ENCODE peak calls at places on chromosomes 4 and X, in nine cellular contexts. One of them, this sample, is unnamed.

GRCh38 chr4:189143255-189143654 is 797.4 kb upstream of the FRG1 start:
- DNase-seq in GM23338: no peak
- DNase-seq in IMR-90: peak; percentile 66
- DNase-seq in AG04449: no peak
- DNase-seq in fibroblast of lung: peak; percentile 1
- DNase-seq in progenitor cell of endocrine pancreas: no peak
- DNase-seq in upper lobe of right lung: no peak
- DNase-seq in CD8-positive, alpha-beta T cell: no peak
- DNase-seq in GM20000: no peak
- DNase-seq in this sample: no peak

GRCh38 chrX:53312946-53313745 is 31.8 kb upstream of the IQSEC2 start:
- DNase-seq in GM23338: peak; percentile 70
- DNase-seq in IMR-90: peak; percentile 81
- DNase-seq in AG04449: peak; percentile 4
- DNase-seq in fibroblast of lung: peak; percentile 62
- DNase-seq in progenitor cell of endocrine pancreas: peak; percentile 49
- DNase-seq in upper lobe of right lung: no peak
- DNase-seq in CD8-positive, alpha-beta T cell: peak; percentile 37
- DNase-seq in GM20000: peak; percentile 54
- DNase-seq in this sample: peak; percentile 74

GRCh38 chr4:121155893-121156292 is 8.2 kb downstream of the TNIP3 start:
- DNase-seq in GM23338: no peak
- DNase-seq in IMR-90: peak; percentile 94
- DNase-seq in AG04449: peak; percentile 68
- DNase-seq in fibroblast of lung: peak; percentile 92
- DNase-seq in progenitor cell of endocrine pancreas: no peak
- DNase-seq in upper lobe of right lung: no peak
- DNase-seq in CD8-positive, alpha-beta T cell: no peak
- DNase-seq in GM20000: no peak
- DNase-seq in this sample: no peak

GRCh38 chrX:13515181-13515930 is 54.0 kb upstream of the EGFL6 start:
- DNase-seq in GM23338: no peak
- DNase-seq in IMR-90: no peak
- DNase-seq in AG04449: no peak
- DNase-seq in fibroblast of lung: no peak
- DNase-seq in progenitor cell of endocrine pancreas: no peak
- DNase-seq in upper lobe of right lung: no peak
- DNase-seq in CD8-positive, alpha-beta T cell: no peak
- DNase-seq in GM20000: no peak
- DNase-seq in this sample: no peak

GRCh38 chrX:55522577-55523254 is 33.1 kb upstream of the USP51 start:
- DNase-seq in GM23338: peak; percentile 3
- DNase-seq in IMR-90: no peak
- DNase-seq in AG04449: no peak
- DNase-seq in fibroblast of lung: no peak
- DNase-seq in progenitor cell of endocrine pancreas: no peak
- DNase-seq in upper lobe of right lung: no peak
- DNase-seq in CD8-positive, alpha-beta T cell: no peak
- DNase-seq in GM20000: no peak
- DNase-seq in this sample: no peak

GRCh38 chrX:154477891-154478477 is 1.1 kb downstream of the LAGE3 start:
- DNase-seq in GM23338: no peak
- DNase-seq in IMR-90: no peak
- DNase-seq in AG04449: no peak
- DNase-seq in fibroblast of lung: no peak
- DNase-seq in progenitor cell of endocrine pancreas: no peak
- DNase-seq in upper lobe of right lung: peak; percentile 57
- DNase-seq in CD8-positive, alpha-beta T cell: no peak
- DNase-seq in GM20000: no peak
- DNase-seq in this sample: no peak

GRCh38 chr4:54085284-54085683 is 14.7 kb upstream of the GSX2 start:
- DNase-seq in GM23338: no peak
- DNase-seq in IMR-90: peak; percentile 92
- DNase-seq in AG04449: peak; percentile 52
- DNase-seq in fibroblast of lung: peak; percentile 82
- DNase-seq in progenitor cell of endocrine pancreas: no peak
- DNase-seq in upper lobe of right lung: no peak
- DNase-seq in CD8-positive, alpha-beta T cell: no peak
- DNase-seq in GM20000: no peak
- DNase-seq in this sample: no peak

GRCh38 chr4:3340703-3341088 is 47.9 kb downstream of the RGS12 start:
- DNase-seq in GM23338: no peak
- DNase-seq in IMR-90: no peak
- DNase-seq in AG04449: no peak
- DNase-seq in fibroblast of lung: no peak
- DNase-seq in progenitor cell of endocrine pancreas: no peak
- DNase-seq in upper lobe of right lung: peak; percentile 93
- DNase-seq in CD8-positive, alpha-beta T cell: no peak
- DNase-seq in GM20000: no peak
- DNase-seq in this sample: no peak

GRCh38 chrX:37912797-37913196 is 65.4 kb upstream of the DYNLT3 start:
- DNase-seq in GM23338: no peak
- DNase-seq in IMR-90: no peak
- DNase-seq in AG04449: no peak
- DNase-seq in fibroblast of lung: peak; percentile 33
- DNase-seq in progenitor cell of endocrine pancreas: no peak
- DNase-seq in upper lobe of right lung: no peak
- DNase-seq in CD8-positive, alpha-beta T cell: no peak
- DNase-seq in GM20000: no peak
- DNase-seq in this sample: no peak

GRCh38 chr4:2243682-2244380 is 1.9 kb upstream of the HAUS3 start:
- DNase-seq in GM23338: no peak
- DNase-seq in IMR-90: peak; percentile 18
- DNase-seq in AG04449: no peak
- DNase-seq in fibroblast of lung: peak; percentile 29
- DNase-seq in progenitor cell of endocrine pancreas: peak; percentile 9
- DNase-seq in upper lobe of right lung: peak; percentile 69
- DNase-seq in CD8-positive, alpha-beta T cell: no peak
- DNase-seq in GM20000: peak; percentile 57
- DNase-seq in this sample: peak; percentile 61
- TF ChIP-seq CTCF in GM23338: peak; percentile 29
- TF ChIP-seq CTCF in IMR-90: peak; percentile 31
- TF ChIP-seq CTCF in AG04449: peak; percentile 17
- TF ChIP-seq CTCF in fibroblast of lung: peak; percentile 31
- TF ChIP-seq CTCF in progenitor cell of endocrine pancreas: peak; percentile 24
- TF ChIP-seq CTCF in upper lobe of right lung: peak; percentile 34
- TF ChIP-seq CTCF in CD8-positive, alpha-beta T cell: no peak
- TF ChIP-seq CTCF in GM20000: peak; percentile 22
- TF ChIP-seq CTCF in this sample: peak; percentile 12

DNA sequence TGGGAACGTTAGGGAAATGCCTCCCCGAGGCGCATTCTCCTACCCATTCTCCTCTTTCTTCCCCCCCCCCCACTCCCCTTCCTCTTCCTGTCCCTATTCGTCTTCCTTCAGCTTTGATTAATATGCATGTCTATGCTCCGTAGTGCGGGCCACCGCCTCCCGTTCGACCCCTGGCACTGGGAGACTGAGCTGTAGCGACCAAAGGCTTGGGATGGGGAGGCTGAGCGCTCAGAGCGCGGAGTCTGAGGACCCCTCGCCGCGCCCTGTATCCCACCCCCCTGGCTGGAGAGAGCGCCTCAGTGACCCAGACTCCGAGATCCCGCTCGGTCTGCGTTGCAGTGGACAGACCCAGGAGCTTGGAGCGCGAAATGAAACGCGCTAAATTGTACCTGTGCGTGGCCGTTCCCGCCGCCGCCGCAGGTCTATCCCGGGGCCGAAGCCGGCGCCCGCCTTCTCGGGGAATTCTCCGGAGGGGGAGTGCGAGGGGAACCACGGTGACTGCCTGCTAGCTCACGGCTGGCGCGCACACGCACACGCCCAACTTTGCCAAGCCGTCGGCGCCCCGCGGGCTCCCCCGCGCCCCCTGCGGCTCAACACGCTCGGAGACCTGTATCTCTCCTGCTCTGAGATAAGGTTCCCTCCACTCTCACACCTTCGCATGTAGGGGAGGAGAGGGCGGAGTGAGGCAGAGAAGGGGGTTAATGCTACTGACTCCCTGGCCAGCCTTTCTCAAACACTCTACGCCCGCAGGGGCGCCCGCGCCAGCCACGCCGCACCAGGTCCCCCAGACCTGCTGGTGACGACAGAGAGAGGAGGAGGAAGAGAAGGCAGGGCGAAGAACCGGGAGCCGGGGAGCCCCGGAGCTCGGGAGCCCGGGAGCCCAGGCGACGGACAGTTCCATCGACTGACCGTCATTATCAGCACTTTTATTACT is 1.5 kb upstream of the PTCHD1 start:
- DNase-seq in GM23338: peak; percentile 20
- DNase-seq in IMR-90: no peak
- DNase-seq in AG04449: no peak
- DNase-seq in fibroblast of lung: no peak
- DNase-seq in progenitor cell of endocrine pancreas: no peak
- DNase-seq in upper lobe of right lung: no peak
- DNase-seq in CD8-positive, alpha-beta T cell: no peak
- DNase-seq in GM20000: no peak
- DNase-seq in this sample: peak; percentile 44
- TF ChIP-seq CTCF in GM23338: no peak
- TF ChIP-seq CTCF in IMR-90: no peak
- TF ChIP-seq CTCF in AG04449: no peak
- TF ChIP-seq CTCF in fibroblast of lung: no peak
- TF ChIP-seq CTCF in progenitor cell of endocrine pancreas: peak; percentile 35
- TF ChIP-seq CTCF in upper lobe of right lung: no peak
- TF ChIP-seq CTCF in CD8-positive, alpha-beta T cell: no peak
- TF ChIP-seq CTCF in GM20000: no peak
- TF ChIP-seq CTCF in this sample: no peak

GRCh38 chr4:578451-579443 is 2.7 kb upstream of the TMEM271 start:
- DNase-seq in GM23338: peak; percentile 21
- DNase-seq in IMR-90: no peak
- DNase-seq in AG04449: no peak
- DNase-seq in fibroblast of lung: no peak
- DNase-seq in progenitor cell of endocrine pancreas: no peak
- DNase-seq in upper lobe of right lung: no peak
- DNase-seq in CD8-positive, alpha-beta T cell: no peak
- DNase-seq in GM20000: no peak
- DNase-seq in this sample: no peak
- TF ChIP-seq CTCF in GM23338: no peak
- TF ChIP-seq CTCF in IMR-90: no peak
- TF ChIP-seq CTCF in AG04449: no peak
- TF ChIP-seq CTCF in fibroblast of lung: no peak
- TF ChIP-seq CTCF in progenitor cell of endocrine pancreas: no peak
- TF ChIP-seq CTCF in upper lobe of right lung: no peak
- TF ChIP-seq CTCF in CD8-positive, alpha-beta T cell: no peak
- TF ChIP-seq CTCF in GM20000: no peak
- TF ChIP-seq CTCF in this sample: no peak

GRCh38 chr4:112942077-112942476 is 107.4 kb upstream of the ANK2 start:
- DNase-seq in GM23338: peak; percentile 45
- DNase-seq in IMR-90: no peak
- DNase-seq in AG04449: no peak
- DNase-seq in fibroblast of lung: no peak
- DNase-seq in progenitor cell of endocrine pancreas: no peak
- DNase-seq in upper lobe of right lung: no peak
- DNase-seq in CD8-positive, alpha-beta T cell: no peak
- DNase-seq in GM20000: no peak
- DNase-seq in this sample: no peak
- TF ChIP-seq CTCF in GM23338: peak; percentile 64
- TF ChIP-seq CTCF in IMR-90: no peak
- TF ChIP-seq CTCF in AG04449: no peak
- TF ChIP-seq CTCF in fibroblast of lung: no peak
- TF ChIP-seq CTCF in progenitor cell of endocrine pancreas: no peak
- TF ChIP-seq CTCF in upper lobe of right lung: no peak
- TF ChIP-seq CTCF in CD8-positive, alpha-beta T cell: no peak
- TF ChIP-seq CTCF in GM20000: no peak
- TF ChIP-seq CTCF in this sample: no peak

This sample was measured in nephron progenitor cell.